ENCODE peak calls at places on chromosomes 1 and 21, in seven cellular contexts. B is cardiac septum; V is activated gamma-delta T cell treated with anti-CD3 and anti-CD28 coated beads, Interleukin-2, amount 50 U/mL, for 16 hours; Y is RWPE1; J is activated T-cell treated with anti-CD3 and anti-CD28 coated beads, Interleukin-2, amount 50 U/mL, for 1 hour; X is NCI-H446; L is AG09309. R is an unnamed sample.

GRCh38 chr1:234914606-234915290 is 213.9 kb downstream of the TOMM20 start:
- DNase-seq in B (peak), V (no peak), Y (no peak), J (no peak), X (no peak), L (no peak), R (no peak)

GRCh38 chr1:194431121-194431520 is 1244.7 kb upstream of the B3GALT2 start:
- DNase-seq in B (no peak), V (no peak), Y (no peak), J (no peak), X (no peak), L (no peak), R (no peak)

GRCh38 chr1:234538062-234538731 is 59.2 kb upstream of the TARBP1 start:
- DNase-seq in B (no peak), V (no peak), Y (no peak), J (no peak), X (no peak), L (no peak), R (no peak)

GRCh38 chr1:45246760-45247159 is 40.4 kb upstream of the ZSWIM5 start:
- DNase-seq in B (no peak), V (no peak), Y (peak), J (no peak), X (no peak), L (peak), R (no peak)

GRCh38 chr1:168903237-168903830 is 174.3 kb upstream of the DPT start:
- DNase-seq in B (no peak), V (no peak), Y (peak), J (no peak), X (no peak), L (no peak), R (no peak)

GRCh38 chr1:32208891-32209309 is at the start of gene DCDC2B:
- DNase-seq in B (no peak), V (no peak), Y (peak), J (no peak), X (peak), L (no peak), R (no peak)

GRCh38 chr1:41322835-41323234 is 38.4 kb upstream of the FOXO6 start:
- DNase-seq in B (no peak), V (peak), Y (peak), J (peak), X (peak), L (no peak), R (no peak)

GRCh38 chr1:193031431-193031830 is 27.7 kb downstream of the UCHL5 start:
- DNase-seq in B (no peak), V (no peak), Y (peak), J (no peak), X (no peak), L (no peak), R (no peak)

GRCh38 chr1:76764638-76765572 is 102.4 kb upstream of the ST6GALNAC5 start:
- DNase-seq in B (no peak), V (no peak), Y (no peak), J (no peak), X (peak), L (no peak), R (no peak)

GRCh38 chr1:50750021-50750619 is 209.9 kb downstream of the FAF1 start:
- DNase-seq in B (no peak), V (no peak), Y (peak), J (no peak), X (peak), L (no peak), R (no peak)

GRCh38 chr21:42102063-42102462 is 30.9 kb downstream of the UMODL1 start:
- DNase-seq in B (no peak), V (no peak), Y (no peak), J (no peak), X (no peak), L (no peak), R (no peak)

GRCh38 chr1:7984826-7985225 is 23.3 kb downstream of the PARK7 start:
- DNase-seq in B (no peak), V (no peak), Y (no peak), J (no peak), X (no peak), L (no peak), R (no peak)

GRCh38 chr21:32096411-32096810 is 182.4 kb downstream of the MIS18A start:
- DNase-seq in B (no peak), V (no peak), Y (no peak), J (no peak), X (peak), L (no peak), R (no peak)

GRCh38 chr1:101532392-101532791 is 295.6 kb downstream of the S1PR1 start:
- DNase-seq in B (no peak), V (no peak), Y (no peak), J (no peak), X (no peak), L (no peak), R (no peak)

GRCh38 chr1:11646317-11646716 is 7.9 kb downstream of the FBXO2 start:
- DNase-seq in B (no peak), V (no peak), Y (no peak), J (no peak), X (no peak), L (no peak), R (no peak)

GRCh38 chr1:25971044-25971881 is 26.6 kb downstream of the PAFAH2 start:
- DNase-seq in B (no peak), V (no peak), Y (no peak), J (no peak), X (no peak), L (no peak), R (no peak)

GRCh38 chr1:225627304-225627947 is 25.5 kb downstream of the ENAH start:
- DNase-seq in B (no peak), V (no peak), Y (no peak), J (no peak), X (no peak), L (no peak), R (no peak)

GRCh38 chr1:24872446-24872845 is 57.6 kb downstream of the RUNX3 start:
- DNase-seq in B (no peak), V (no peak), Y (no peak), J (no peak), X (no peak), L (no peak), R (no peak)

GRCh38 chr1:11690132-11690668 is 1.3 kb upstream of the DRAXIN start:
- DNase-seq in B (no peak), V (no peak), Y (no peak), J (no peak), X (no peak), L (no peak), R (no peak)

GRCh38 chr1:89607156-89607555 is 25.8 kb upstream of the LRRC8C start:
- DNase-seq in B (no peak), V (no peak), Y (no peak), J (peak), X (no peak), L (no peak), R (no peak)

GRCh38 chr1:3883194-3883920 is 16.7 kb downstream of the C1orf174 start:
- DNase-seq in B (peak), V (no peak), Y (no peak), J (no peak), X (no peak), L (no peak), R (no peak)

GRCh38 chr1:24385160-24385939 is 28.2 kb downstream of the STPG1 start:
- DNase-seq in B (no peak), V (no peak), Y (no peak), J (peak), X (no peak), L (no peak), R (no peak)

GRCh38 chr1:10832703-10833102 is 36.3 kb upstream of the CASZ1 start:
- DNase-seq in B (no peak), V (no peak), Y (peak), J (no peak), X (no peak), L (no peak), R (no peak)

GRCh38 chr1:232473319-232473718 is 156.6 kb downstream of the SIPA1L2 start:
- DNase-seq in B (no peak), V (no peak), Y (no peak), J (no peak), X (no peak), L (no peak), R (no peak)

GRCh38 chr1:204127597-204128242 is 24.1 kb downstream of the ETNK2 start:
- DNase-seq in B (no peak), V (no peak), Y (peak), J (no peak), X (peak), L (peak), R (no peak)

GRCh38 chr1:100250264-100250663 is 630 bp upstream of the DBT start:
- DNase-seq in B (no peak), V (no peak), Y (no peak), J (no peak), X (no peak), L (no peak), R (no peak)

GRCh38 chr1:2866415-2867086 is 65.1 kb upstream of the TTC34 start:
- DNase-seq in B (no peak), V (no peak), Y (no peak), J (no peak), X (no peak), L (no peak), R (no peak)

GRCh38 chr1:181655756-181656155 is 172.4 kb downstream of the CACNA1E start:
- DNase-seq in B (no peak), V (no peak), Y (no peak), J (no peak), X (no peak), L (no peak), R (no peak)

GRCh38 chr1:215970406-215970805 is 403.3 kb downstream of the KCTD3 start:
- DNase-seq in B (no peak), V (no peak), Y (no peak), J (no peak), X (no peak), L (no peak), R (no peak)

GRCh38 chr21:42525228-42525604 is 11.6 kb downstream of the SLC37A1 start:
- DNase-seq in B (no peak), V (no peak), Y (no peak), J (no peak), X (no peak), L (no peak), R (no peak)

GRCh38 chr1:5728956-5729355 is 263.3 kb downstream of the NPHP4 start:
- DNase-seq in B (no peak), V (no peak), Y (no peak), J (no peak), X (no peak), L (no peak), R (no peak)

GRCh38 chr1:24379733-24380315 is 33.8 kb downstream of the STPG1 start:
- DNase-seq in B (no peak), V (no peak), Y (peak), J (no peak), X (no peak), L (no peak), R (no peak)

GRCh38 chr1:156544592-156545102 is 27.7 kb downstream of the IQGAP3 start:
- DNase-seq in B (no peak), V (no peak), Y (no peak), J (no peak), X (no peak), L (no peak), R (no peak)

GRCh38 chr1:200411406-200412257 is 1.8 kb upstream of the ZNF281 start:
- DNase-seq in B (no peak), V (no peak), Y (no peak), J (no peak), X (no peak), L (no peak), R (no peak)

R was measured in GM12864.